ENCODE peak calls at places on chromosomes 1 and 21, in six cellular contexts. J, K, D, P, Y and H are unnamed samples.

GRCh38 chr1:63731117-63732043 is 42.4 kb upstream of the ROR1 start:
- DNase-seq in J (peak), P (no peak), Y (no peak), D (no peak), K (no peak), H (no peak)

GRCh38 chr1:161398900-161399256 is 31.2 kb upstream of the CFAP126 start:
- DNase-seq in P (no peak), K (no peak), Y (no peak), J (no peak), D (no peak), H (no peak)

GRCh38 chr1:235074335-235075120 is 54.1 kb downstream of the TOMM20 start:
- DNase-seq in Y (peak), D (no peak), K (peak), J (peak), P (no peak), H (no peak)

GRCh38 chr1:25572708-25573590 is 29.5 kb downstream of the LDLRAP1 start:
- DNase-seq in K (peak), J (peak), Y (peak), D (peak), P (no peak), H (no peak)

GRCh38 chr1:209607102-209607794 is 23.7 kb downstream of the CAMK1G start:
- DNase-seq in J (peak), D (no peak), K (no peak), Y (no peak), P (no peak), H (no peak)

GRCh38 chr1:68046423-68046822 is 4.0 kb downstream of the DIRAS3 start:
- DNase-seq in J (no peak), P (no peak), Y (no peak), D (no peak), K (no peak), H (no peak)

GRCh38 chr1:154729031-154729442 is 121.1 kb upstream of the ADAR start:
- DNase-seq in P (no peak), K (no peak), Y (no peak), J (no peak), D (no peak), H (no peak)

GRCh38 chr1:41655632-41656031 is 171.1 kb upstream of the EDN2 start:
- DNase-seq in J (no peak), P (no peak), D (no peak), K (no peak), Y (no peak), H (no peak)

GRCh38 chr1:6353948-6354658 is 39.5 kb downstream of the ACOT7 start:
- DNase-seq in P (no peak), K (no peak), Y (no peak), J (no peak), D (no peak), H (no peak)

GRCh38 chr1:225691377-225691776 is 38.5 kb upstream of the ENAH start:
- DNase-seq in J (peak), P (no peak), D (no peak), K (no peak), Y (no peak), H (no peak)

GRCh38 chr1:199373139-199373538 is 654.4 kb upstream of the NR5A2 start:
- DNase-seq in D (no peak), P (no peak), K (no peak), Y (no peak), J (no peak), H (no peak)

GRCh38 chr21:37413553-37414291 is 47.1 kb downstream of the DYRK1A start:
- DNase-seq in Y (no peak), D (no peak), P (no peak), J (no peak), K (no peak), H (no peak)